ENCODE peak calls at places on chromosome 5, in ten cellular contexts. F, H, L, I, N, O, R, D, E and X are unnamed samples.

GRCh38 chr5:103804714-103805113 is 242.1 kb upstream of the NUDT12 start:
- DNase-seq in F (no peak), H (no peak), L (no peak), I (peak), N (no peak), O (no peak), R (no peak), D (no peak), E (no peak), X (no peak)

GRCh38 chr5:160463775-160464465 is 42.3 kb downstream of the PTTG1 start:
- DNase-seq in F (no peak), H (no peak), L (no peak), I (peak), N (no peak), O (no peak), R (no peak), D (no peak), E (no peak), X (no peak)

GRCh38 chr5:166581827-166582226 is 1709.6 kb upstream of the WWC1 start:
- DNase-seq in F (no peak), H (no peak), L (no peak), I (peak), N (no peak), O (no peak), R (no peak), D (no peak), E (no peak), X (no peak)

GRCh38 chr5:10701567-10702039 is 59.4 kb downstream of the DAP start:
- DNase-seq in F (no peak), H (no peak), L (peak), I (no peak), N (no peak), O (no peak), R (peak), D (peak), E (peak), X (no peak)

GRCh38 chr5:149757186-149757950 is 27.3 kb downstream of the PPARGC1B start:
- DNase-seq in F (peak), H (no peak), L (no peak), I (no peak), N (no peak), O (peak), R (no peak), D (no peak), E (no peak), X (no peak)

GRCh38 chr5:52283221-52283620 is 504.5 kb upstream of the ITGA1 start:
- DNase-seq in F (no peak), H (no peak), L (no peak), I (no peak), N (no peak), O (no peak), R (no peak), D (no peak), E (no peak), X (no peak)

GRCh38 chr5:176350416-176350815 is 11.1 kb downstream of the KIAA1191 start:
- DNase-seq in F (no peak), H (no peak), L (no peak), I (no peak), N (no peak), O (no peak), R (no peak), D (no peak), E (peak), X (no peak)

GRCh38 chr5:109256486-109256885 is 153.3 kb downstream of the PJA2 start:
- DNase-seq in F (no peak), H (no peak), L (no peak), I (no peak), N (no peak), O (no peak), R (no peak), D (no peak), E (no peak), X (no peak)

GRCh38 chr5:85049020-85049419 is 664.3 kb upstream of the EDIL3 start:
- DNase-seq in F (no peak), H (no peak), L (no peak), I (peak), N (no peak), O (no peak), R (peak), D (no peak), E (no peak), X (no peak)

GRCh38 chr5:167821096-167821590 is 470.3 kb upstream of the WWC1 start:
- DNase-seq in F (no peak), H (no peak), L (no peak), I (no peak), N (no peak), O (no peak), R (peak), D (no peak), E (no peak), X (no peak)

GRCh38 chr5:180467028-180467427 is 27.2 kb upstream of the CNOT6 start:
- DNase-seq in F (peak), H (no peak), L (no peak), I (peak), N (peak), O (peak), R (no peak), D (no peak), E (peak), X (no peak)

GRCh38 chr5:157574456-157575095 is 999 bp downstream of the ADAM19 start:
- DNase-seq in F (peak), H (peak), L (peak), I (no peak), N (peak), O (peak), R (peak), D (peak), E (no peak), X (no peak)

GRCh38 chr5:14469485-14470377 is 111.9 kb upstream of the OTULINL start:
- DNase-seq in F (no peak), H (no peak), L (no peak), I (no peak), N (no peak), O (no peak), R (no peak), D (no peak), E (no peak), X (no peak)

GRCh38 chr5:8906303-8906967 is 639.4 kb downstream of the SEMA5A start:
- DNase-seq in F (no peak), H (no peak), L (no peak), I (peak), N (no peak), O (no peak), R (no peak), D (no peak), E (no peak), X (no peak)

GRCh38 chr5:150141544-150142188 is 14.0 kb downstream of the PDGFRB start:
- DNase-seq in F (no peak), H (no peak), L (no peak), I (no peak), N (no peak), O (no peak), R (peak), D (no peak), E (no peak), X (no peak)

GRCh38 chr5:143085319-143085917 is 315.2 kb downstream of the ARHGAP26 start:
- DNase-seq in F (no peak), H (no peak), L (no peak), I (no peak), N (no peak), O (no peak), R (no peak), D (peak), E (no peak), X (no peak)

GRCh38 chr5:16726538-16726946 is 109.7 kb upstream of the RETREG1 start:
- DNase-seq in F (no peak), H (no peak), L (no peak), I (peak), N (no peak), O (no peak), R (no peak), D (peak), E (no peak), X (no peak)

GRCh38 chr5:108212775-108213346 is 169.0 kb downstream of the FBXL17 start:
- DNase-seq in F (no peak), H (no peak), L (no peak), I (no peak), N (no peak), O (no peak), R (peak), D (no peak), E (no peak), X (no peak)

GRCh38 chr5:179275381-179275878 is 69.8 kb downstream of the ADAMTS2 start:
- DNase-seq in F (no peak), H (no peak), L (no peak), I (no peak), N (no peak), O (no peak), R (no peak), D (no peak), E (no peak), X (no peak)
- H3K27ac ChIP-seq in F (peak), H (peak), L (peak), I (no peak), N (peak), O (peak), R (no peak), D (peak), E (peak), X (no peak)

GRCh38 chr5:73391441-73391871 is 57.1 kb downstream of the FOXD1 start:
- DNase-seq in F (no peak), H (no peak), L (no peak), I (no peak), N (no peak), O (no peak), R (no peak), D (no peak), E (no peak), X (no peak)
- H3K27ac ChIP-seq in F (no peak), H (no peak), L (no peak), I (no peak), N (no peak), O (no peak), R (no peak), D (no peak), E (no peak), X (no peak)

GRCh38 chr5:38297830-38298608 is 39.7 kb downstream of the EGFLAM start:
- DNase-seq in F (no peak), H (no peak), L (peak), I (no peak), N (no peak), O (no peak), R (no peak), D (peak), E (no peak), X (no peak)
- H3K27ac ChIP-seq in F (no peak), H (no peak), L (peak), I (no peak), N (no peak), O (no peak), R (no peak), D (no peak), E (no peak), X (no peak)

DNA sequence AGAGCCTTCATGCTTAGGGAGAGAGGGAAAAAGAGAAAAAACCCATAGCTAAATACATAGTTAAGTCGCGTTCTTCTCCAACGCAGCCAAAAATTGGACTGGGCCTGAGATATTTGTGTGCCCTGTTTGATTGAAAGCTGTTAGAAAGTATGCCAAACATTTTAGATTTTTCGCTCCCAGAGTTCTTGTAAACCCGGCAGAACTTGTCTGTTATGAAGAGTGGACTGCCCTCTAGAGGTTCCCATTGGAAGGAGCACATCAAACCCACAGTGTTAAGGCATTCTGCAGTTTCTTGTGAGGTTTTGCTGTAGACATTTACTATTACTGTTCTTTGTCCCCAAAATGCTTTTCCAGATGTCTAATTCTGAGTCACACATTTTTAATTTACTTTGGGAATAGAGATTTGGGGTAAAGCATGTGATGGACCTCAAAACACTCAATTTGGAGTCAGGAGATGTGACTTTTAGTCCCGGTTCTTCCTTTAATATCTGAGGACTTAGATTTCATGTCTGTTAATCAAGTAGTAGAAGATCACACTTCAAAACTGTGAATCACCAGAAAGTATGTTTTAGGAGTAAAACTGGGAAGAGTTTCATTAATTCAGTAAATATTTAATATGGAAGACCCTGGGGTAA is 96.6 kb downstream of the PCSK1 start:
- DNase-seq in F (no peak), H (peak), L (peak), I (peak), N (peak), O (peak), R (peak), D (peak), E (peak), X (peak)
- H3K27ac ChIP-seq in F (no peak), H (peak), L (no peak), I (peak), N (no peak), O (no peak), R (no peak), D (no peak), E (no peak), X (peak)

GRCh38 chr5:80206282-80206681 is 49.6 kb downstream of the SERINC5 start:
- DNase-seq in F (no peak), H (no peak), L (no peak), I (peak), N (no peak), O (no peak), R (no peak), D (no peak), E (no peak), X (no peak)

GRCh38 chr5:80207832-80208231 is 48.0 kb downstream of the SERINC5 start:
- DNase-seq in F (no peak), H (no peak), L (no peak), I (no peak), N (no peak), O (no peak), R (no peak), D (no peak), E (no peak), X (no peak)

GRCh38 chr5:80208337-80208736 is 47.5 kb downstream of the SERINC5 start:
- DNase-seq in F (no peak), H (no peak), L (no peak), I (no peak), N (no peak), O (no peak), R (no peak), D (no peak), E (no peak), X (no peak)

GRCh38 chr5:80210014-80210413 is 45.8 kb downstream of the SERINC5 start:
- DNase-seq in F (no peak), H (no peak), L (no peak), I (peak), N (no peak), O (no peak), R (no peak), D (no peak), E (no peak), X (no peak)

GRCh38 chr5:80204808-80205614 is 50.8 kb downstream of the SERINC5 start:
- DNase-seq in F (no peak), H (no peak), L (peak), I (no peak), N (no peak), O (no peak), R (peak), D (peak), E (no peak), X (no peak)
- H3K27ac ChIP-seq in F (peak), H (no peak), L (peak), I (no peak), N (peak), O (peak), R (peak), D (no peak), E (peak), X (peak)

DNA sequence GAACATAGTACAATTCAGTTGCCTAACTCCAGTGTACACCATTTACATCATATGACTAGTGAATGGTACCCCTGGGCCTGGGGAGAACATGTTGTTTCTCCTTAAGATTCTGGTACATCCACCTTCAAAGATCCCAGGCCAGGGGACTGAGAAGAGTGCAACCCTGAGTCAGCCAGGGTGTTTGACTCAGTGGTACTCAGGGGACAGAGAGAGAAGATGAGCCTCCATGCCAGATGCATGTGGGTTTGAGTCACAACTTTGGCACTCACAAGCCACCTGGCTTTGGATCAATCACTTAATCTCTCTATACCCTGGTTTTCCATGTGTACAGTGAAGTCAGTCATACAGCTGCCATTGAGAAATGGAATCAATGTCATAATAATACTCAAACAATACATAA is 53.7 kb downstream of the MAP1B start:
- DNase-seq in F (no peak), H (no peak), L (no peak), I (peak), N (no peak), O (no peak), R (no peak), D (no peak), E (no peak), X (no peak)
- H3K27ac ChIP-seq in F (no peak), H (peak), L (no peak), I (no peak), N (no peak), O (no peak), R (no peak), D (no peak), E (no peak), X (no peak)

GRCh38 chr5:78610163-78610583 is 38.4 kb downstream of the LHFPL2 start:
- DNase-seq in F (no peak), H (no peak), L (peak), I (no peak), N (peak), O (peak), R (no peak), D (peak), E (no peak), X (no peak)
- H3K27ac ChIP-seq in F (no peak), H (peak), L (no peak), I (no peak), N (no peak), O (peak), R (no peak), D (no peak), E (no peak), X (no peak)

GRCh38 chr5:88480766-88481499 is 212.3 kb upstream of the TMEM161B start:
- DNase-seq in F (no peak), H (no peak), L (no peak), I (no peak), N (no peak), O (no peak), R (no peak), D (no peak), E (no peak), X (no peak)
- H3K27ac ChIP-seq in F (no peak), H (no peak), L (no peak), I (no peak), N (no peak), O (no peak), R (no peak), D (no peak), E (no peak), X (no peak)

DNA sequence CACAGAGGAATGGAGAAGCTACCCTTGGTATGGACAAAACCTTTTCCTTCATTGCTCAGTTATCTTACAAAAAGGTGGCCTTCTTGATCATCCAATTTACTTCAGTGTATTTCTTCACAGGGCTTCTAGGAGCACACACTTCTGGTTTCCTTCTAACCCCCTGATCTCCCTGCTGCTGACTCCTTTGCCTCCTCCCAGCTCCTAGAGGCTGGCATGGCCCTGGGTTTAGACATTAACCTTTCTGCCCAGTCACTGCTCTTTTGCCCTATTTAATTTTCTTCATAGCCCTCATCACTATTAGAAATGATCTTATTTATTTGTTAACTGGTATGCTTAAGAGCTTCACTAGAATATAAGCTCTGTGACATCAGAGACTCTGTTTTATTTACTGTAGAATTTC is 63.2 kb downstream of the ANKRD55 start:
- DNase-seq in F (no peak), H (no peak), L (no peak), I (no peak), N (no peak), O (no peak), R (no peak), D (no peak), E (no peak), X (no peak)
- H3K27ac ChIP-seq in F (no peak), H (no peak), L (peak), I (no peak), N (no peak), O (no peak), R (no peak), D (no peak), E (no peak), X (no peak)

GRCh38 chr5:93072831-93073459 is 508.1 kb downstream of the NR2F1-AS1 start:
- DNase-seq in F (no peak), H (no peak), L (no peak), I (peak), N (no peak), O (no peak), R (no peak), D (no peak), E (no peak), X (no peak)

GRCh38 chr5:93071710-93072109 is 509.3 kb downstream of the NR2F1-AS1 start:
- DNase-seq in F (no peak), H (no peak), L (no peak), I (no peak), N (no peak), O (no peak), R (no peak), D (no peak), E (no peak), X (no peak)

GRCh38 chr5:93073547-93073946 is 507.5 kb downstream of the NR2F1-AS1 start:
- DNase-seq in F (no peak), H (no peak), L (no peak), I (no peak), N (no peak), O (no peak), R (no peak), D (no peak), E (no peak), X (no peak)

GRCh38 chr5:93069276-93069675 is 511.7 kb downstream of the NR2F1-AS1 start:
- DNase-seq in F (no peak), H (no peak), L (no peak), I (no peak), N (no peak), O (no peak), R (no peak), D (no peak), E (no peak), X (no peak)

DNA sequence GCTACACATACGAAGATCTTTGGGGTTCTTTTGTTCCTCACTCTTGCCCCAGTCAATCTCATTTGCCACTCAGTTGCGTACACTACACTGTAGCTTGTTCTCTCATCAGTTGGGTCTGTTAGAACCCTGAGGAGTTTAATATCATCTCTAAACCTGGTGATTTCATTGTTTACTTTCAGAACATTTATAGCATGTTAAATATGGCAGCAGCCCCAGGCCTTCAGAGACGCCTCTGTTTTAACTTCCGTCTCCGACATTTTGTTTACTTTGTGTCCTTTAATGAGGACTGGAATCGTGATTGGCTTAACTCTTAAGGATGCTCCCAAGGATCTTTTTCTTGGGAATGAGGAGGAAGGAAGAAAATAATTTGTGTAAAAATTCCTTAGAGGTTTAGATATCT is 510.1 kb downstream of the NR2F1-AS1 start:
- DNase-seq in F (no peak), H (no peak), L (no peak), I (no peak), N (no peak), O (no peak), R (no peak), D (no peak), E (no peak), X (no peak)
- H3K27ac ChIP-seq in F (no peak), H (no peak), L (no peak), I (no peak), N (no peak), O (no peak), R (no peak), D (no peak), E (no peak), X (no peak)